ENCODE peak calls at places on chromosomes 11 and 22, in nine cellular contexts. N, F, B, D, T, Z, U, J and S are unnamed samples.
A peak's percentile ranks its signal among the peaks of the same experiment; 100 is the strongest.

GRCh38 chr11:44634401-44635281 is 69.2 kb downstream of the CD82 start:
- DNase-seq in N (peak; percentile 66), F (peak; percentile 24), B (peak; percentile 86), D (peak; percentile 92), T (peak; percentile 51), Z (peak; percentile 60), U (peak; percentile 72), J (peak; percentile 72), S (peak; percentile 72)

GRCh38 chr22:31625661-31626426 is 36.2 kb downstream of the PISD start:
- DNase-seq in N (no peak), F (no peak), B (no peak), D (peak; percentile 55), T (no peak), Z (no peak), U (peak; percentile 37), J (peak; percentile 44), S (no peak)

GRCh38 chr11:110323786-110324185 is 27.4 kb upstream of the RDX start:
- DNase-seq in N (no peak), F (no peak), B (no peak), D (no peak), T (no peak), Z (no peak), U (no peak), J (no peak), S (no peak)

GRCh38 chr22:39994566-39995345 is at the start of gene FAM83F:
- DNase-seq in N (peak; percentile 72), F (no peak), B (no peak), D (peak; percentile 89), T (peak; percentile 8), Z (no peak), U (peak; percentile 25), J (peak; percentile 21), S (no peak)

GRCh38 chr22:38035530-38035885 is 21.7 kb upstream of the PICK1 start:
- DNase-seq in N (no peak), F (peak; percentile 22), B (no peak), D (no peak), T (no peak), Z (no peak), U (no peak), J (no peak), S (no peak)

GRCh38 chr11:1731451-1732059 is 18.8 kb downstream of the IFITM10 start:
- DNase-seq in N (no peak), F (no peak), B (no peak), D (no peak), T (no peak), Z (no peak), U (no peak), J (no peak), S (no peak)

GRCh38 chr11:121649798-121650197 is 197.0 kb upstream of the SORL1-AS1 start:
- DNase-seq in N (no peak), F (no peak), B (no peak), D (no peak), T (peak; percentile 33), Z (no peak), U (no peak), J (no peak), S (no peak)

GRCh38 chr22:19515654-19516377 is 8.4 kb downstream of the CLDN5 start:
- DNase-seq in N (no peak), F (no peak), B (no peak), D (no peak), T (no peak), Z (no peak), U (no peak), J (no peak), S (no peak)

GRCh38 chr22:19353363-19354131 is 62.0 kb upstream of the CLTCL1 start:
- DNase-seq in N (no peak), F (no peak), B (no peak), D (no peak), T (no peak), Z (no peak), U (no peak), J (no peak), S (no peak)

GRCh38 chr11:62974848-62975522 is 9.8 kb downstream of the SLC22A6 start:
- DNase-seq in N (peak; percentile 44), F (peak; percentile 38), B (no peak), D (peak; percentile 73), T (no peak), Z (peak; percentile 38), U (peak; percentile 60), J (no peak), S (no peak)

GRCh38 chr11:22597062-22597461 is 28.6 kb downstream of the FANCF start:
- DNase-seq in N (no peak), F (no peak), B (no peak), D (no peak), T (no peak), Z (no peak), U (no peak), J (no peak), S (no peak)

GRCh38 chr11:71199226-71199815 is 53.1 kb downstream of the SHANK2 start:
- DNase-seq in N (no peak), F (no peak), B (no peak), D (no peak), T (no peak), Z (no peak), U (no peak), J (no peak), S (no peak)

GRCh38 chr11:10490032-10490397 is 35.0 kb downstream of the AMPD3 start:
- DNase-seq in N (no peak), F (no peak), B (no peak), D (no peak), T (no peak), Z (no peak), U (no peak), J (no peak), S (no peak)

GRCh38 chr11:47524200-47524874 is 28.6 kb downstream of the CELF1 start:
- DNase-seq in N (no peak), F (no peak), B (no peak), D (peak; percentile 23), T (peak; percentile 54), Z (no peak), U (peak; percentile 25), J (no peak), S (no peak)

GRCh38 chr11:47532597-47533213 is 20.2 kb downstream of the CELF1 start:
- DNase-seq in N (no peak), F (no peak), B (no peak), D (no peak), T (peak; percentile 75), Z (no peak), U (no peak), J (no peak), S (no peak)

GRCh38 chr11:47523491-47524199 is 29.3 kb downstream of the CELF1 start:
- DNase-seq in N (peak; percentile 16), F (no peak), B (peak; percentile 86), D (peak; percentile 71), T (peak; percentile 92), Z (peak; percentile 43), U (no peak), J (peak; percentile 42), S (no peak)

GRCh38 chr11:47527186-47527585 is 25.7 kb downstream of the CELF1 start:
- DNase-seq in N (no peak), F (no peak), B (no peak), D (no peak), T (no peak), Z (no peak), U (no peak), J (no peak), S (no peak)
- H3K4me1 ChIP-seq in N (peaks cover 16% of the 10 kb centered on the region), F (peaks cover 27% of the 10 kb centered on the region), B (peaks cover 19% of the 10 kb centered on the region), D (peaks cover 28% of the 10 kb centered on the region), T (peaks cover 16% of the 10 kb centered on the region), Z (peaks cover 35% of the 10 kb centered on the region), U (peaks cover 17% of the 10 kb centered on the region), J (peaks cover 24% of the 10 kb centered on the region), S (peaks cover 42% of the 10 kb centered on the region)

GRCh38 chr11:128856241-128856640 is 10.9 kb downstream of the KCNJ1 start:
- DNase-seq in N (no peak), F (no peak), B (no peak), D (no peak), T (no peak), Z (no peak), U (no peak), J (no peak), S (no peak)

GRCh38 chr11:128857341-128857740 is 9.8 kb downstream of the KCNJ1 start:
- DNase-seq in N (no peak), F (no peak), B (no peak), D (no peak), T (no peak), Z (no peak), U (no peak), J (no peak), S (no peak)

GRCh38 chr11:128853556-128853955 is 13.5 kb downstream of the KCNJ1 start:
- DNase-seq in N (no peak), F (no peak), B (no peak), D (no peak), T (no peak), Z (no peak), U (no peak), J (no peak), S (no peak)

GRCh38 chr11:128852327-128853023 is 14.6 kb downstream of the KCNJ1 start:
- DNase-seq in N (peak; percentile 89), F (no peak), B (no peak), D (no peak), T (no peak), Z (no peak), U (peak; percentile 44), J (no peak), S (no peak)

DNA sequence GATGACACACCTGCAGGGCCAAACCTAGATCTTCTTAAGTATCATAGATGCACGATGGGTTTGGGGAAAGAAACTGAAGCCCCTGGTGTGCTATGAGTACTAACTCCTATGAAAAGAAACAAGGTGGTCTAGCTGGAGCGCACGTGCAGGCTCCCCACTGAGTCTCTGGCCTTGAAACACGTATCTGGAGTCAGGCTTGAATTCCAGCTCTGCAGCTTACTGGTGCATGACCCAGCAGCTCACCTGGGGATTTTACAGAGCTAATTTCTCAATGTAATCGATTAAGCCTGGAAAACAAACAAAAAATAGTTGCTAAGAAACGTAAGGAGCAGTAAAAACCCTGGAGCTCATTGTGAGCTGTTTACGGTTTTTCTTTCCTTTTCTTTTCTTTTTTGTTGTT is 12.3 kb downstream of the KCNJ1 start:
- DNase-seq in N (peak; percentile 69), F (no peak), B (no peak), D (no peak), T (no peak), Z (no peak), U (no peak), J (no peak), S (no peak)
- H3K4me1 ChIP-seq in N (peaks cover 6% of the 10 kb centered on the region), F (no peaks in the 10 kb centered on the region), B (no peaks in the 10 kb centered on the region), D (no peaks in the 10 kb centered on the region), T (no peaks in the 10 kb centered on the region), Z (no peaks in the 10 kb centered on the region), U (peaks cover 3% of the 10 kb centered on the region), J (no peaks in the 10 kb centered on the region), S (no peaks in the 10 kb centered on the region)

DNA sequence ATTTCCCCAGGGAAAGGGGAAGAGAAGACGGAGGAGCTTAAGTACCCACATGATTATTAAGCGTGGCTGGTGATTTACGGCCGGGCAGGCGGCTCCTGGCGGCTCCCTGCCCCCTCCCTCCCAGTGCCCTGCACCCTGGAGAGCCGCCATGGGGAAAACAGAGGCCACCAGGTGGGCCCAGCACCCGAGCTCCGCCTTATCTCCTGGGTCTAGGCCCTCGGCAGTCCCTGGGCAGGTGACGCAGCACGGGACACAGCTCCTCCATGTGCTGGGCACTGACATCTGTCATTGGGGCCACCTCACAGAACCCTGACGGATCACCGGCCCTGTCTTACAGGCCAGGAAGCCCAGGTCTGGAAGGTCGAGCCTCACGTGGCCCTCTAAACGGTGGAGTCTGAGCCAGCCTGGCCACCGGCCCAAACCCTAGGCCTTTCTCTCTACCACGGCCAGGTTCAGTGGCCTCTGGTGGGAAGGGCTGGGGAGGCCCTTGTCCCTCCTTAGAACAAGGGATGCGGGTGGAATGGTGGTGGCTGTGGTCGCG is 60.2 kb upstream of the PPARA start:
- DNase-seq in N (peak; percentile 91), F (no peak), B (no peak), D (no peak), T (no peak), Z (no peak), U (peak; percentile 47), J (peak; percentile 67), S (no peak)
- H3K4me1 ChIP-seq in N (peaks cover 72% of the 10 kb centered on the region), F (no peaks in the 10 kb centered on the region), B (peaks cover 65% of the 10 kb centered on the region), D (peaks cover 19% of the 10 kb centered on the region), T (peaks cover 49% of the 10 kb centered on the region), Z (peaks cover 82% of the 10 kb centered on the region), U (peaks cover 92% of the 10 kb centered on the region), J (peaks cover 74% of the 10 kb centered on the region), S (peaks cover 100% of the 10 kb centered on the region)

GRCh38 chr11:57318178-57318577 is 6.6 kb downstream of the TNKS1BP1 start:
- DNase-seq in N (peak; percentile 45), F (no peak), B (peak; percentile 60), D (no peak), T (no peak), Z (no peak), U (no peak), J (no peak), S (no peak)
- H3K4me1 ChIP-seq in N (peaks cover 41% of the 10 kb centered on the region), F (peaks cover 2% of the 10 kb centered on the region), B (peaks cover 43% of the 10 kb centered on the region), D (peaks cover 25% of the 10 kb centered on the region), T (peaks cover 37% of the 10 kb centered on the region), Z (peaks cover 34% of the 10 kb centered on the region), U (peaks cover 33% of the 10 kb centered on the region), J (peaks cover 32% of the 10 kb centered on the region), S (peaks cover 94% of the 10 kb centered on the region)